ENCODE peak calls at places on chromosome 1, in seven cellular contexts. E is AG04450; S is coronary artery; R is CD4-positive, alpha-beta T cell; Q is uterus; L is A549; Y is Calu3. A is an unnamed sample.

GRCh38 chr1:185670187-185670627 is 64.0 kb upstream of the HMCN1 start:
- DNase-seq in R (peak; percentile 45), L (no peak), Q (no peak), S (no peak), Y (peak; percentile 56), E (peak; percentile 21), A (no peak)

GRCh38 chr1:111441573-111442192 is 7.4 kb downstream of the WDR77 start:
- DNase-seq in Y (peak; percentile 28), E (no peak), S (no peak), L (no peak), R (peak; percentile 70), Q (no peak), A (no peak)

GRCh38 chr1:233097546-233098254 is 147.3 kb downstream of the NTPCR start:
- DNase-seq in Q (no peak), E (no peak), L (no peak), Y (no peak), R (no peak), S (no peak), A (no peak)

GRCh38 chr1:153400244-153400643 is 9.4 kb upstream of the S100A8 start:
- DNase-seq in S (peak; percentile 31), R (no peak), L (no peak), Y (no peak), E (no peak), Q (no peak), A (no peak)

GRCh38 chr1:243924588-243925349 is 74.7 kb upstream of the AKT3 start:
- DNase-seq in E (no peak), S (no peak), Q (no peak), R (no peak), Y (no peak), L (no peak), A (no peak)

GRCh38 chr1:111163363-111163762 is 23.3 kb downstream of the CEPT1 start:
- DNase-seq in E (no peak), S (no peak), L (no peak), Q (no peak), R (no peak), Y (no peak), A (no peak)

GRCh38 chr1:150473659-150474058 is 13.6 kb upstream of the TARS2 start:
- DNase-seq in R (no peak), S (no peak), Y (no peak), Q (peak; percentile 47), L (no peak), E (no peak), A (no peak)

GRCh38 chr1:204782118-204782700 is 88.5 kb upstream of the NFASC start:
- DNase-seq in S (no peak), L (no peak), Y (no peak), Q (no peak), R (no peak), E (no peak), A (no peak)

DNA sequence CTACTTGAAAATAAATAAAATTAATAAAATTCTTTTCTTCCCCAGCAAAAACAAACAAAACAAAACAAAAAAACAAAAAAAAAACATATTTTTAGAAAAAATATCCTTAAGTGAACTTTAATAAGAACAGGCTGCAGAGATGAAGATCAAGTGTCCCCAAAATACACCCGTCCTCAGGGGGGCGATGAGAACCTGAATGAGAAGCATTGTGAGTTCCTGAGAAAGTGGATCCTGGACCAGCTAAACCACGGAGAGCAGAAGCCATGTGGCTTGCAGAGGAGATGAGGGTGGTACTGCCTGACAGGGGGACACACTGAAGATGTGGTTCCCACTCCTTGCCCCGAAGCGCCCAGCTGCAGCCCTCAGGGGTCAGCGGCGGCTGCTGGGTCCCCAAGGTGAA is 89.3 kb downstream of the ITPKB start:
- DNase-seq in Y (no peak), Q (no peak), R (peak; percentile 53), E (no peak), L (no peak), S (no peak), A (no peak)
- TF ChIP-seq CTCF in Y (no peak), Q (peak; percentile 29), R (peak; percentile 42), E (peak; percentile 27), L (peak; percentile 24), S (no peak), A (peak; percentile 28)

DNA sequence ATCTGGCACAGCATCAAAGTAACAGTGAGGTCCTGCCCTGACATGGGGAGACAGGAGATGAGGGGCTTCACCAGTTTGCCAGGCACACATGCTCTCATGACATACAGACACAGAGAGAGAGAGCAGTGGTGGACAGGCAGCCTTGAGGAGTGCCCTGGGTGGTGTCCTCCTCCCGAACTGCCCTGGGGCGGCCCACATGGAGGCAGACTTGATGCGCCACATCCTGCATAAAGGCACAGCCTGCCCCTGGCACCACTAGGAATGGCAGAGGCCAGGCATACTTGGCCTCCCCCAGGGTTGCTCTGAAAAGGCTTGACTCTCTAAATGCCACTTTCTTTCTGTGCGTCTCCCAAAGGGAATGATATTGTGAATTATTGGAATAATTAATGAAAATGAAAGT is 67.5 kb downstream of the SPAG17 start:
- DNase-seq in Y (no peak), E (no peak), R (no peak), L (no peak), Q (no peak), S (no peak), A (no peak)
- TF ChIP-seq CTCF in Y (no peak), E (no peak), R (no peak), L (no peak), Q (no peak), S (no peak), A (no peak)

GRCh38 chr1:187038789-187039188 is 210.0 kb downstream of the PLA2G4A start:
- DNase-seq in L (no peak), S (no peak), Y (peak; percentile 45), E (peak; percentile 7), Q (no peak), R (no peak), A (no peak)

GRCh38 chr1:187032316-187032981 is 203.7 kb downstream of the PLA2G4A start:
- DNase-seq in L (no peak), Q (no peak), R (no peak), S (no peak), E (no peak), Y (no peak), A (no peak)

GRCh38 chr1:187033721-187034120 is 205.0 kb downstream of the PLA2G4A start:
- DNase-seq in Q (no peak), S (no peak), E (no peak), Y (no peak), R (no peak), L (no peak), A (no peak)

GRCh38 chr1:187037973-187038553 is 209.3 kb downstream of the PLA2G4A start:
- DNase-seq in E (no peak), S (no peak), Q (no peak), L (no peak), R (no peak), Y (no peak), A (no peak)

GRCh38 chr1:187032982-187033705 is 204.4 kb downstream of the PLA2G4A start:
- DNase-seq in S (no peak), Y (no peak), L (no peak), E (no peak), R (no peak), Q (no peak), A (no peak)
- TF ChIP-seq CTCF in S (no peak), Y (no peak), L (no peak), E (no peak), R (no peak), Q (no peak), A (no peak)

GRCh38 chr1:87986154-87986914 is 657.7 kb downstream of the LMO4 start:
- DNase-seq in Y (no peak), Q (no peak), S (no peak), E (no peak), R (no peak), L (no peak), A (no peak)
- TF ChIP-seq CTCF in Y (no peak), Q (no peak), S (no peak), E (no peak), R (no peak), L (peak; percentile 15), A (peak; percentile 23)

DNA sequence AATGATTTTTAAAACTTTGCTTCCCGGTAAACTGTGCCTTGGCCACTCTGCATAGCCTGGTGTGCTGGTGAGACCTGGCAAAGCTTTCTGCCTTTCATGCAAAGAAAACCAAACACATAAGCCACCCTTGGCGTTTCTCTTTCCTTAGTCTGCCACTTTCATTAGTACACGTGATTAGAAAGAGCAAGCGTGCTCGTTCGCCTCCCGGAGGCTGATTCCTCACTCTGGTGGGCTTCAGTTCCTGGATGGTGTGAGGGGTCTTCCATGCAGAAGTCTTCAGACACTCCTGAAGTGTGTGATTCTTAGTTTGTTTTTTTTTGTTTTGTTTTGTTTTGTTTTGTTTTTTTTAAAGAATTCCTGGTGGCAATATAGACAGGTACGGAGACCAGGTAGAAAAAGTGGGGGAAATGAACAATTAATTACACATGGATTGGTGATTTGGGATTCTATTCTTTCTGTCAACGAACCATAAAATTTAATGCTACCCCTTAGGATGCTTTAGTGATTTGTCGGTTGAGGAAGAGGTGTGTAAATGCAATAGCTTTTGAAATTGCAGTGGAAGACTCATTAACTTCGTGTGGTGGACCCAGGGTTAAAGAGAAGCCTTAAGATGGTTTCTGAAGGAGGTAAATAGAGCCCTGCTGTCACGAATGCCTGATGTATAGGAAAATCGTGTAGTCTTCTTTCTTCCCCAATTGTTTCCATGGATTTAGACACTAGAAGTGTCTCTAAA is 2.1 kb downstream of the GALNT2 start:
- DNase-seq in L (no peak), R (no peak), Y (no peak), S (no peak), E (no peak), Q (no peak), A (no peak)
- TF ChIP-seq CTCF in L (no peak), R (no peak), Y (no peak), S (no peak), E (no peak), Q (no peak), A (peak; percentile 24)